ENCODE peak calls at places on chromosomes 4 and X, in eight cellular contexts. O, T, S, A, F, D, N and C are unnamed samples. For H3K4me1, the result is how much of the 10 kb centered on the place peaks cover.

GRCh38 chrX:15349046-15349445 is 13.7 kb upstream of the PIGA start:
- DNase-seq in N (peak), S (peak), T (no peak), A (peak), F (no peak), O (no peak), D (no peak), C (no peak)

GRCh38 chr4:48746608-48747374 is 33.3 kb downstream of the FRYL start:
- DNase-seq in D (no peak), N (no peak), A (no peak), F (no peak), O (no peak), S (no peak), T (no peak), C (no peak)

GRCh38 chrX:33160273-33160672 is 51.1 kb downstream of the DMD start:
- DNase-seq in T (no peak), N (no peak), F (no peak), O (no peak), A (no peak), S (no peak), D (no peak), C (no peak)

GRCh38 chrX:133685806-133686205 is 270.5 kb upstream of the GPC4 start:
- DNase-seq in A (no peak), O (no peak), N (no peak), F (no peak), D (no peak), T (no peak), S (no peak), C (no peak)

GRCh38 chr4:113882668-113883067 is 96.8 kb downstream of the ARSJ start:
- DNase-seq in O (no peak), D (no peak), T (no peak), N (no peak), A (no peak), S (no peak), F (no peak), C (no peak)

GRCh38 chrX:114626323-114626722 is 42.4 kb downstream of the HTR2C start:
- DNase-seq in O (no peak), S (no peak), A (no peak), T (no peak), F (no peak), N (no peak), D (no peak), C (no peak)

GRCh38 chr4:21535901-21536300 is 412.7 kb downstream of the KCNIP4 start:
- DNase-seq in S (no peak), T (no peak), N (no peak), O (no peak), A (no peak), F (no peak), D (no peak), C (no peak)

GRCh38 chr4:133000012-133000411 is 149.1 kb upstream of the PCDH10 start:
- DNase-seq in S (no peak), T (no peak), A (no peak), D (no peak), F (no peak), O (no peak), N (no peak), C (no peak)

GRCh38 chr4:71258323-71258722 is 80.5 kb upstream of the SLC4A4 start:
- DNase-seq in F (no peak), D (no peak), T (no peak), O (no peak), A (no peak), S (no peak), N (no peak), C (no peak)

GRCh38 chr4:116959045-116959444 is 126.3 kb downstream of the TRAM1L1 start:
- DNase-seq in S (no peak), D (no peak), N (no peak), A (no peak), O (no peak), F (no peak), T (no peak), C (no peak)

GRCh38 chr4:49063670-49064069 is 77.6 kb downstream of the CWH43 start:
- DNase-seq in F (no peak), D (no peak), S (no peak), A (no peak), N (no peak), O (no peak), T (no peak), C (no peak)

GRCh38 chr4:67779631-67780030 is 25.4 kb upstream of the GNRHR start:
- DNase-seq in F (no peak), A (no peak), T (no peak), O (no peak), D (no peak), S (no peak), N (no peak), C (no peak)

GRCh38 chr4:67885727-67886126 is 1.9 kb upstream of the TMPRSS11D start:
- DNase-seq in S (no peak), F (no peak), O (no peak), N (peak), T (no peak), A (no peak), D (no peak), C (no peak)

GRCh38 chrX:43655961-43656494 is at the start of gene MAOA:
- DNase-seq in F (peak), O (peak), S (no peak), D (peak), A (peak), T (peak), N (no peak), C (peak)

GRCh38 chr4:129218897-129219296 is 122.9 kb downstream of the C4orf33 start:
- DNase-seq in D (no peak), T (no peak), O (no peak), F (no peak), S (no peak), N (no peak), A (no peak), C (no peak)

GRCh38 chr4:29581469-29581868 is 1138.7 kb upstream of the PCDH7 start:
- DNase-seq in F (no peak), O (peak), S (no peak), N (no peak), T (no peak), A (peak), D (no peak), C (no peak)

GRCh38 chrX:119783026-119783425 is 8.4 kb downstream of the RPL39 start:
- DNase-seq in F (no peak), T (no peak), D (no peak), S (no peak), A (no peak), O (no peak), N (no peak), C (no peak)

GRCh38 chr4:68079918-68080317 is 49.8 kb downstream of the TMPRSS11F start:
- DNase-seq in O (no peak), A (no peak), F (no peak), D (no peak), S (no peak), T (no peak), N (no peak), C (no peak)

GRCh38 chr4:39450618-39451017 is 8.1 kb downstream of the RPL9 start:
- DNase-seq in O (no peak), N (no peak), F (no peak), T (no peak), A (no peak), D (no peak), S (no peak), C (no peak)

GRCh38 chr4:145488310-145488709 is 6.7 kb downstream of the SMAD1 start:
- DNase-seq in F (no peak), S (no peak), N (no peak), D (no peak), T (no peak), A (no peak), O (no peak), C (no peak)

GRCh38 chrX:38175140-38175539 is 45.5 kb downstream of the SRPX start:
- DNase-seq in S (no peak), T (no peak), A (no peak), F (no peak), D (peak), N (peak), O (no peak), C (no peak)

GRCh38 chr4:158766419-158767044 is 2.3 kb upstream of the FNIP2 start:
- DNase-seq in N (no peak), A (no peak), S (no peak), T (no peak), F (no peak), D (no peak), O (no peak), C (no peak)

GRCh38 chr4:147760176-147760575 is 28.3 kb downstream of the ARHGAP10 start:
- DNase-seq in S (no peak), O (no peak), F (no peak), T (no peak), A (no peak), N (no peak), D (no peak), C (no peak)

GRCh38 chrX:143648705-143649104 is 12.8 kb upstream of the SLITRK4 start:
- DNase-seq in F (no peak), A (no peak), S (no peak), N (no peak), T (no peak), D (no peak), O (no peak), C (no peak)

GRCh38 chr4:154361450-154361849 is 130.1 kb downstream of the DCHS2 start:
- DNase-seq in D (no peak), A (no peak), N (no peak), O (no peak), S (no peak), T (no peak), F (no peak), C (no peak)

GRCh38 chr4:140130677-140131076 is 23.3 kb downstream of the MAML3 start:
- DNase-seq in A (no peak), T (no peak), F (no peak), N (peak), D (no peak), S (no peak), O (no peak), C (no peak)

GRCh38 chr4:138235419-138235952 is 6.7 kb downstream of the SLC7A11 start:
- DNase-seq in A (no peak), D (no peak), O (no peak), F (no peak), T (no peak), S (no peak), N (peak), C (no peak)

GRCh38 chrX:21638311-21638710 is 19.8 kb downstream of the KLHL34 start:
- DNase-seq in A (no peak), O (no peak), F (no peak), D (no peak), S (no peak), N (no peak), T (no peak), C (no peak)

GRCh38 chr4:109094061-109094460 is 208.4 kb downstream of the COL25A1 start:
- DNase-seq in A (no peak), S (no peak), N (no peak), O (no peak), D (no peak), T (no peak), F (no peak), C (no peak)

GRCh38 chrX:10158279-10158939 is 1.6 kb downstream of the CLCN4 start:
- DNase-seq in S (no peak), N (no peak), F (peak), T (no peak), D (peak), O (peak), A (no peak), C (peak)

GRCh38 chrX:30649859-30650258 is 3.4 kb upstream of the GK start:
- DNase-seq in F (no peak), T (no peak), A (no peak), D (no peak), S (peak), N (no peak), O (no peak), C (no peak)

GRCh38 chr4:38230121-38230728 is 270.0 kb downstream of the PTTG2 start:
- DNase-seq in O (no peak), F (no peak), D (no peak), S (no peak), T (peak), A (no peak), N (peak), C (no peak)

GRCh38 chr4:122890142-122890769 is 32.1 kb downstream of the NUDT6 start:
- DNase-seq in O (no peak), A (no peak), S (no peak), N (no peak), D (no peak), T (no peak), F (no peak), C (no peak)

GRCh38 chrX:150017868-150018267 is 79.6 kb upstream of the EOLA2 start:
- DNase-seq in O (no peak), A (no peak), N (no peak), D (no peak), S (no peak), F (no peak), T (no peak), C (no peak)

GRCh38 chr4:121799888-121800501 is 1.1 kb upstream of the EXOSC9 start:
- DNase-seq in A (no peak), N (no peak), F (no peak), D (no peak), S (no peak), T (no peak), O (no peak), C (no peak)
- H3K4me1 ChIP-seq in A (under half), N (under half), F (under half), D (under half), S (under half), T (under half), O (under half), C (under half)

GRCh38 chrX:104288269-104288668 is 33.5 kb upstream of the ESX1 start:
- DNase-seq in A (no peak), O (no peak), N (no peak), S (no peak), T (no peak), F (no peak), D (no peak), C (no peak)
- H3K4me3 ChIP-seq in A (no peak), O (no peak), N (no peak), S (no peak), T (no peak), F (no peak), D (no peak), C (no peak)

DNA sequence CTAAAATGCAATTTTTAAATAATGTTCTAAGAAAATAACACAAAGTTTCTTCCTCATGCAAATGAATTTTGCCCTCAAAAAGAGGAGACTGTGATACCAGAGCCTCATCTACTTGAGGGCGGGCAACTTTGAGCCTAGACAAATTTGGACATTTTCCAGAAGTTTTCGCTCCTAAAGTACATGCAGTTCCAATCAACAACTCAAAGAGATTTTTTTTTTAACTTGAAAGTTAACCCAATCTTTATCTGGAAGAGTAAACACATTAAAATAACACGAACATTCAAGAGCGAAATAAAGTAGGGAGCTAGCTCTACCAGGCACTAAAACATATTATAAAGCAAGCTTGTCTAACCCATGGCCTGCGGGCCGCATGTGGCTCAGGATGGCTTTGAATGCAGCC is 29.4 kb upstream of the FBXW7 start:
- DNase-seq in A (no peak), N (no peak), S (no peak), O (no peak), T (no peak), D (no peak), F (no peak), C (no peak)
- H3K27ac ChIP-seq in A (no peak), N (no peak), S (no peak), O (no peak), T (no peak), D (no peak), F (no peak), C (no peak)

GRCh38 chr4:110620352-110621327 is 2.2 kb downstream of the PITX2 start:
- DNase-seq in O (no peak), S (no peak), A (no peak), N (no peak), F (peak), T (peak), D (no peak), C (no peak)

GRCh38 chr4:110619401-110620247 is 3.3 kb downstream of the PITX2 start:
- DNase-seq in D (no peak), N (no peak), S (no peak), T (peak), O (no peak), F (peak), A (no peak), C (no peak)

GRCh38 chr4:110622841-110623709 is at the start of gene PITX2:
- DNase-seq in O (peak), A (peak), D (peak), N (peak), S (no peak), F (peak), T (peak), C (peak)

GRCh38 chr4:110621839-110622751 is 782 bp downstream of the PITX2 start:
- DNase-seq in S (no peak), N (no peak), O (no peak), A (no peak), D (no peak), F (peak), T (peak), C (no peak)

GRCh38 chr4:110621328-110621812 is 1.5 kb downstream of the PITX2 start:
- DNase-seq in F (no peak), S (no peak), T (peak), A (no peak), D (no peak), N (no peak), O (no peak), C (no peak)
- H3K4me1 ChIP-seq in F (under half), S (under half), T (under half), A (under half), D (under half), N (under half), O (under half), C (under half)

GRCh38 chr4:189874591-189874990 is 66.1 kb upstream of the FRG1 start:
- DNase-seq in A (no peak), O (no peak), S (no peak), N (no peak), F (no peak), T (no peak), D (no peak), C (no peak)
- H3K4me3 ChIP-seq in A (no peak), O (no peak), S (no peak), N (no peak), F (no peak), T (no peak), D (no peak), C (no peak)

DNA sequence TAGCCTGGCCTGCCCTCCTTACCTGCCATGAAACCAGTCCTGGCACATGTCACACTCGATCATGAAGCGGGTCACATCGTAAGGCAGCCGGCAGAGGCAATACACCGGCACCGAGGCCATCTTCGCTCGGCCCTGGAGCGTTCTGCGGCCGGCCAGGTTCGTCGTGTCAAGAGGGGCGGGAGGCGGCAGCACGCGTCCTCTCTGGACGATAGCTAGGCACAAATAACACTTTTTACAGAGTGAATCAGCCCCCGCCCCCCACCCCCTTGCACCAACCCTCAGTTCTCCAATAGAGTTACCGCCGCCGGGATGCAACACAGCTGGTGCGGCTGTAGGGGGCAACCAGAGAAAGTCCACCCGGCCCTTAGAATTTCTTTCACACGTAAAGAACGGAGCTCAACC is 1.7 kb downstream of the PHF8 start:
- DNase-seq in A (peak), S (peak), O (peak), F (peak), N (peak), T (peak), D (peak), C (peak)
- H3K27ac ChIP-seq in A (no peak), S (peak), O (peak), F (no peak), N (no peak), T (no peak), D (no peak), C (peak)

DNA sequence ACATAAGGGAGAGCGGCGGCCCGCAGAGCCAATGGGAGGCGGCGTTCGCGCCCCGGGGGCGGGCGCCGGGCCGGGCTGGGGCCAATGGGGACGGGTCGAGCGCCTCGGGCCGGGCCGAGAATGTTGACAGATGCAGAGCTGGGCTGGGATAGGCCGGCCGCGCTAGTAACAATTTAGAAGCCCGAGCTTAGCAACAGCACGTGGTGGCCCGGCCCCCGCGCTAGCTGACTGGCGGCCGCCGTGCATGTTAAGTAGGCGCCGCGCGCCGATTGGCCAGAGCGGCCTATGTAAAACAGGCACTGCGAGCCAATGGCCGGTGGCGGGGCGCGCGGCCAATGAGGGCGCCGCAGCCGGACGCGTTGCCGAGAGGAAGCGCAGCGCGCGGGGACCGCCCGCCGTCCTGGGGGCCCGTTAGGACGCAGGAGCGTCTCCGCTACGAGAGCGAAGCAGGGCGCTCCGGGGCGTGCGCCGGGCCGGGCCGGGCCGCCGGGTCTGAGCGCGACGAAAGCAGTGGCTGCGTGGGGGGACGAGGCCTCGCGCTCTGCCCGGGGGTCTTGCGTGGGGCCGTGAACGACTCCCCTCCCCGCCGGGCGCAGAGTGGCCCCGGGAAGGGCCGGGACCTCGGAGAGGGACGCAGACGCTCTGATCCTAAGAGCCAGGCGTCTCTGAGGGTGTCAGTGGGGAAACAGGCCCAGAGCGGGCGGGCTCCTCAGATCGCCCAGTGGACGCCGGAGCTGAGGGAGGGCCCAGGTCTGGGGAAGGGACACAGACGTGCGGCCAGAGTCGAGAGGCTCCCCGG is 435 bp upstream of the MXD4 start:
- DNase-seq in O (peak), A (peak), F (peak), N (peak), T (peak), D (peak), S (peak), C (peak)
- H3K4me1 ChIP-seq in O (under half), A (half or more), F (under half), N (under half), T (under half), D (under half), S (under half), C (half or more)

GRCh38 chrX:25180242-25180641 is 164.5 kb upstream of the ARX start:
- DNase-seq in N (no peak), S (no peak), A (no peak), T (no peak), O (no peak), D (no peak), F (no peak), C (no peak)
- H3K4me3 ChIP-seq in N (no peak), S (no peak), A (no peak), T (no peak), O (no peak), D (no peak), F (no peak), C (no peak)